ENCODE peak calls at places on chromosomes 7 and 10, in four cellular contexts. T, X, D and Q are unnamed samples.

GRCh38 chr7:33357846-33358245 is 228.5 kb downstream of the BBS9 start:
- DNase-seq in T (no peak), X (no peak), D (no peak), Q (no peak)

GRCh38 chr7:36809510-36809909 is 85.2 kb upstream of the AOAH start:
- DNase-seq in T (no peak), X (no peak), D (no peak), Q (no peak)

GRCh38 chr7:44988718-44989117 is 9.9 kb upstream of the MYO1G start:
- DNase-seq in T (no peak), X (no peak), D (no peak), Q (no peak)

GRCh38 chr7:129644634-129645230 is 33.2 kb downstream of the NRF1 start:
- DNase-seq in T (no peak), X (peak; percentile 50), D (peak; percentile 62), Q (no peak)

GRCh38 chr7:111561659-111561908 is 708 bp downstream of the IMMP2L start:
- DNase-seq in T (no peak), X (peak; percentile 2), D (no peak), Q (no peak)

GRCh38 chr7:91875851-91876250 is 4.7 kb downstream of the MTERF1 start:
- DNase-seq in T (no peak), X (no peak), D (peak; percentile 41), Q (no peak)

GRCh38 chr10:125149278-125150047 is 10.9 kb downstream of the CTBP2 start:
- DNase-seq in T (peak; percentile 63), X (peak; percentile 77), D (peak; percentile 72), Q (no peak)

GRCh38 chr10:2619472-2619871 is 447.9 kb upstream of the PFKP start:
- DNase-seq in T (no peak), X (no peak), D (no peak), Q (no peak)

GRCh38 chr10:12906051-12906541 is 95.4 kb downstream of the CCDC3 start:
- DNase-seq in T (no peak), X (peak; percentile 38), D (no peak), Q (no peak)

GRCh38 chr10:132326925-132327324 is 5.1 kb upstream of the LRRC27 start:
- DNase-seq in T (no peak), X (no peak), D (no peak), Q (no peak)

GRCh38 chr7:28627869-28628268 is 215.6 kb downstream of the CREB5 start:
- DNase-seq in T (no peak), X (no peak), D (no peak), Q (no peak)

GRCh38 chr7:584820-585219 is 65.2 kb upstream of the PDGFA start:
- DNase-seq in T (peak; percentile 24), X (no peak), D (no peak), Q (no peak)

GRCh38 chr7:147197006-147197405 is 1080.4 kb downstream of the CNTNAP2 start:
- DNase-seq in T (no peak), X (no peak), D (peak; percentile 24), Q (no peak)

GRCh38 chr10:43653746-43654145 is 5.1 kb upstream of the ZNF32 start:
- DNase-seq in T (no peak), X (peak; percentile 41), D (peak; percentile 57), Q (no peak)

GRCh38 chr7:64665980-64666674 is at the start of gene ZNF107:
- DNase-seq in T (peak; percentile 93), X (peak; percentile 94), D (peak; percentile 93), Q (peak; percentile 72)

GRCh38 chr10:12628964-12629766 is 279.8 kb downstream of the CAMK1D start:
- DNase-seq in T (no peak), X (peak; percentile 41), D (no peak), Q (no peak)

GRCh38 chr10:33492914-33493313 is 158.4 kb upstream of the NRP1 start:
- DNase-seq in T (no peak), X (peak; percentile 6), D (peak; percentile 11), Q (no peak)

GRCh38 chr10:96850825-96851224 is 18.7 kb downstream of the LCOR start:
- DNase-seq in T (no peak), X (peak; percentile 97), D (peak; percentile 98), Q (peak; percentile 93)

GRCh38 chr7:12706900-12707536 is 19.6 kb downstream of the ARL4A start:
- DNase-seq in T (no peak), X (peak; percentile 83), D (peak; percentile 41), Q (no peak)

GRCh38 chr10:64708920-64709681 is 1187.9 kb downstream of the REEP3 start:
- DNase-seq in T (no peak), X (no peak), D (no peak), Q (no peak)

GRCh38 chr10:19719320-19719719 is 96.9 kb upstream of the PLXDC2 start:
- DNase-seq in T (no peak), X (peak; percentile 91), D (peak; percentile 88), Q (peak; percentile 46)

GRCh38 chr7:25716421-25716820 is 435.6 kb upstream of the NFE2L3 start:
- DNase-seq in T (no peak), X (peak; percentile 27), D (no peak), Q (no peak)

GRCh38 chr10:53572799-53573198 is 800.2 kb upstream of the MBL2 start:
- DNase-seq in T (no peak), X (no peak), D (no peak), Q (no peak)

GRCh38 chr7:127514499-127514898 is 70.9 kb downstream of the GCC1 start:
- DNase-seq in T (no peak), X (peak; percentile 36), D (peak; percentile 53), Q (no peak)

GRCh38 chr10:127524869-127525268 is 24.2 kb upstream of the NPS start:
- DNase-seq in T (no peak), X (no peak), D (peak; percentile 3), Q (no peak)

GRCh38 chr7:117251687-117252086 is 71.2 kb downstream of the WNT2 start:
- DNase-seq in T (no peak), X (peak; percentile 96), D (peak; percentile 94), Q (no peak)

GRCh38 chr7:103113164-103113563 is 35.7 kb downstream of the NAPEPLD start:
- DNase-seq in T (no peak), X (peak; percentile 98), D (peak; percentile 96), Q (peak; percentile 84)

GRCh38 chr10:104333037-104333727 is 5.1 kb downstream of the ITPRIP start:
- DNase-seq in T (no peak), X (no peak), D (no peak), Q (no peak)

GRCh38 chr10:6408799-6409198 is 171.3 kb downstream of the PRKCQ start:
- DNase-seq in T (no peak), X (no peak), D (no peak), Q (no peak)
- TF ChIP-seq CTCF in T (no peak), X (peak; percentile 13), D (no peak), Q (no peak)

GRCh38 chr7:32167256-32167655 is 97.0 kb upstream of the PDE1C start:
- DNase-seq in T (no peak), X (peak; percentile 10), D (no peak), Q (no peak)

GRCh38 chr7:32163141-32163806 is 93.1 kb upstream of the PDE1C start:
- DNase-seq in T (no peak), X (peak; percentile 97), D (peak; percentile 95), Q (peak; percentile 89)

GRCh38 chr7:32163911-32164310 is 93.7 kb upstream of the PDE1C start:
- DNase-seq in T (no peak), X (peak; percentile 77), D (peak; percentile 76), Q (no peak)

GRCh38 chr7:32161708-32162107 is 91.5 kb upstream of the PDE1C start:
- DNase-seq in T (no peak), X (peak; percentile 96), D (peak; percentile 98), Q (peak; percentile 77)

GRCh38 chr7:32164341-32164996 is 94.3 kb upstream of the PDE1C start:
- DNase-seq in T (no peak), X (peak; percentile 86), D (peak; percentile 83), Q (no peak)
- TF ChIP-seq CTCF in T (peak; percentile 47), X (peak; percentile 50), D (peak; percentile 65), Q (peak; percentile 68)

GRCh38 chr7:149334219-149334618 is 72.2 kb downstream of the ZNF783 start:
- DNase-seq in T (no peak), X (no peak), D (no peak), Q (no peak)
- TF ChIP-seq CTCF in T (no peak), X (no peak), D (no peak), Q (no peak)

DNA sequence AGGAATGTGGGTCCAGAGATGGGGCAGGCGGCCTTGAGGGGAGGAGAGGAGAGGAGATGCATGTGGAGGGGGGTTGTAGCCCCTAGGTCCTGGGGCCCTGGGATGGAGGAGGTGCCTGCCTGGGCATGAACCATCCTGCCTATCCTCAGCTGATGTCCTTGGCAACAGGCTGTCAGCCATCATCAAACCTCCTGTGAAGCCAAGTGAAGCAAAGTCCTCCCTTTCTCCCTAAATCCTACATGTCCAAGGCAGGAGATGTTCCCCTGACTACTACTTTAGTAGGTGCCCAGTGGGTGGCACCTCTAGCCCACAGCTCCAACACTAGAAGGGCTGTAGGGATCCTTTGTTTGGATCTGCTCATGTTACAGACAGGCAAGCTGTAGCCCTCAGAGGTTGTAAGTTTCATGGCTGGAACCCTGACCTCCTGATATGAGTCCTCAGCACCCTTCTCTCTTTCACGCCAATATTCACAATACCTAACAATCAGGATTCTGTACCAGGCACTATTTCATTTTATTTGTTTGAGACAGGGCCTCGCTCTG is 66.6 kb upstream of the SYPL1 start:
- DNase-seq in T (no peak), X (peak; percentile 47), D (peak; percentile 54), Q (no peak)
- TF ChIP-seq CTCF in T (no peak), X (peak; percentile 29), D (peak; percentile 41), Q (peak; percentile 48)

GRCh38 chr7:135970045-135970444 is 7.1 kb downstream of the MTPN start:
- DNase-seq in T (no peak), X (no peak), D (no peak), Q (no peak)

GRCh38 chr7:135965602-135966001 is 11.6 kb downstream of the MTPN start:
- DNase-seq in T (no peak), X (no peak), D (no peak), Q (no peak)

GRCh38 chr7:135964791-135965190 is 12.4 kb downstream of the MTPN start:
- DNase-seq in T (no peak), X (peak; percentile 5), D (no peak), Q (no peak)

GRCh38 chr7:135964254-135964653 is 12.9 kb downstream of the MTPN start:
- DNase-seq in T (no peak), X (peak; percentile 66), D (peak; percentile 51), Q (no peak)

DNA sequence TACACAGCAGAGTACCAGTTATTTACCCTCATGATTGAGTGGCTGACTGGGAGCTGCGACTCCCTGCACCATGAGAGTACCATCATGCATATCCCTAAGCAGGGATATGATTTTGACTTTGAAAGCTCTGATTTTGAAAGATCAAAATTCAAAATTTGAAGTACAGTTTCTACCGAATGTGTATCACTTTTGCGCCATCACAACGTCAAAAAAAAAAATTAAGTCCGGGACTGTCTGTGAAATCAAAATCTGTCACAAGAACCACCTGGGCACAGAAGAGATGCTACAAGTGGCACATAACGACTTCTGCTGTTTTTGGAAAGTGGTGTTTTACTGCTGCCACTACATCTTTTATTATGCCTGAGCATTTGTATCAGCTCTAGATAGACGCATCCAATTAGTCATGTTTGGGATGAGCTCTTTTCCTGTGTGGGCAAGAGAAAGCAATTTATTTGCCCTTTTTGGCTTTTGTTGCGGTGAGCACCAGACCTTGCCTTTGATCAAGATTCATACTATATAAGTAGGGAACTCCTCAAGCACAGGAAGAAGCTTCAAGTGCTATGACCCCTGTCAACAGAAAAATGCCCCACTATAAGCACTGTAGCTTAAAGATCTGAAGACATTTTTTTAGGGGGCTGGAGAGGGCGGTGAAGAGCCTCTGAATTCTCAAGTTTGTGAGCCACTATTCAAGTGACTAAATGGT is 10.7 kb downstream of the MTPN start:
- DNase-seq in T (no peak), X (peak; percentile 6), D (no peak), Q (no peak)
- TF ChIP-seq CTCF in T (no peak), X (no peak), D (no peak), Q (no peak)

GRCh38 chr10:70621497-70622078 is 19.0 kb upstream of the PRF1 start:
- DNase-seq in T (no peak), X (no peak), D (no peak), Q (no peak)
- TF ChIP-seq CTCF in T (no peak), X (no peak), D (no peak), Q (no peak)